ENCODE peak calls at places on chromosomes 4 and X, in seven cellular contexts. D, B, H, J, N, Z and E are unnamed samples.
A peak's percentile ranks its signal among the peaks of the same experiment; 100 is the strongest.

GRCh38 chrX:110081740-110082139 is 78.8 kb downstream of the TMEM164 start:
- DNase-seq in J (peak; percentile 75), D (no peak), H (no peak), B (peak; percentile 72), Z (no peak), N (no peak), E (no peak)

GRCh38 chr4:163665521-163666334 is 171.2 kb downstream of the TMA16 start:
- DNase-seq in D (no peak), N (no peak), Z (no peak), H (peak; percentile 10), B (no peak), J (no peak), E (peak; percentile 54)

GRCh38 chr4:33162122-33162521 is 2442.0 kb downstream of the PCDH7 start:
- DNase-seq in N (no peak), B (no peak), H (no peak), J (peak; percentile 9), D (no peak), Z (no peak), E (no peak)

GRCh38 chr4:1195894-1196401 is 23.6 kb upstream of the SPON2 start:
- DNase-seq in J (no peak), N (no peak), H (no peak), Z (no peak), D (no peak), B (peak; percentile 63), E (no peak)

GRCh38 chr4:88320780-88321373 is 36.5 kb upstream of the PPM1K start:
- DNase-seq in N (no peak), H (peak; percentile 55), Z (no peak), B (no peak), D (no peak), J (peak; percentile 40), E (peak; percentile 91)

GRCh38 chr4:121189811-121190210 is 25.7 kb upstream of the TNIP3 start:
- DNase-seq in Z (no peak), H (peak; percentile 55), B (no peak), J (no peak), D (peak; percentile 10), N (no peak), E (peak; percentile 15)

GRCh38 chr4:188107931-188108843 is 1.2 kb downstream of the TRIML2 start:
- DNase-seq in H (no peak), N (no peak), D (no peak), Z (no peak), J (no peak), B (no peak), E (no peak)

GRCh38 chr4:48133668-48134444 is at the start of gene TXK:
- DNase-seq in D (no peak), Z (no peak), N (no peak), B (no peak), J (peak; percentile 27), H (no peak), E (peak; percentile 46)

GRCh38 chr4:88765729-88766128 is 68.1 kb upstream of the NAP1L5 start:
- DNase-seq in Z (peak; percentile 56), B (no peak), N (peak; percentile 64), J (peak; percentile 79), H (no peak), D (no peak), E (no peak)

GRCh38 chrX:19179389-19179788 is 57.1 kb upstream of the ADGRG2 start:
- DNase-seq in J (no peak), B (no peak), H (no peak), D (no peak), N (no peak), Z (no peak), E (no peak)

GRCh38 chr4:79212311-79212710 is 113.5 kb downstream of the NAA11 start:
- DNase-seq in B (no peak), H (peak; percentile 55), N (no peak), J (no peak), Z (no peak), D (no peak), E (no peak)

GRCh38 chrX:21986596-21986995 is 45.5 kb upstream of the PHEX start:
- DNase-seq in D (no peak), B (no peak), J (no peak), Z (no peak), N (peak; percentile 7), H (no peak), E (no peak)

GRCh38 chr4:3340038-3340702 is 47.3 kb downstream of the RGS12 start:
- DNase-seq in D (no peak), H (no peak), J (no peak), N (no peak), B (no peak), Z (no peak), E (no peak)

GRCh38 chr4:9901262-9901661 is 119.8 kb downstream of the DRD5 start:
- DNase-seq in D (no peak), Z (no peak), J (no peak), H (no peak), N (no peak), B (no peak), E (no peak)

GRCh38 chrX:114268643-114269042 is 315.2 kb upstream of the HTR2C start:
- DNase-seq in B (no peak), Z (no peak), J (no peak), N (no peak), D (no peak), H (peak; percentile 44), E (peak; percentile 74)

GRCh38 chrX:138765061-138765460 is 53.5 kb upstream of the FGF13 start:
- DNase-seq in B (no peak), Z (no peak), H (no peak), D (no peak), N (peak; percentile 41), J (no peak), E (no peak)

GRCh38 chrX:37679230-37679629 is 6.4 kb upstream of the XK start:
- DNase-seq in Z (no peak), N (no peak), B (no peak), H (no peak), J (no peak), D (no peak), E (no peak)

GRCh38 chr4:181612240-181612639 is 631.0 kb upstream of the TENM3 start:
- DNase-seq in D (no peak), H (no peak), B (no peak), J (no peak), N (no peak), Z (no peak), E (no peak)

GRCh38 chr4:162229670-162230069 is 65.9 kb upstream of the FSTL5 start:
- DNase-seq in N (no peak), Z (no peak), J (no peak), B (no peak), D (no peak), H (no peak), E (no peak)

GRCh38 chrX:10325606-10326005 is 168.8 kb downstream of the CLCN4 start:
- DNase-seq in H (no peak), B (no peak), D (no peak), Z (no peak), J (peak; percentile 69), N (no peak), E (no peak)

GRCh38 chr4:101252721-101253120 is 94.6 kb downstream of the PPP3CA start:
- DNase-seq in Z (no peak), D (no peak), H (no peak), J (peak; percentile 29), B (no peak), N (no peak), E (no peak)

GRCh38 chr4:153950100-153950979 is 161.5 kb upstream of the SFRP2 start:
- DNase-seq in Z (no peak), N (no peak), H (peak; percentile 67), B (no peak), D (no peak), J (no peak), E (peak; percentile 71)

GRCh38 chr4:53711916-53712315 is 120.6 kb upstream of the LNX1 start:
- DNase-seq in Z (no peak), H (no peak), D (no peak), B (no peak), N (no peak), J (peak; percentile 39), E (no peak)

GRCh38 chr4:107036602-107037151 is 564 bp upstream of the DKK2 start:
- DNase-seq in Z (no peak), N (no peak), D (no peak), J (no peak), H (no peak), B (peak; percentile 60), E (no peak)

GRCh38 chr4:133147922-133148689 is 988 bp upstream of the PCDH10 start:
- DNase-seq in H (peak; percentile 7), J (peak; percentile 72), B (peak; percentile 67), D (no peak), Z (no peak), N (no peak), E (no peak)

GRCh38 chrX:138710866-138711331 is 618 bp downstream of the FGF13 start:
- DNase-seq in N (no peak), H (peak; percentile 1), D (no peak), Z (no peak), J (no peak), B (peak; percentile 57), E (no peak)

GRCh38 chr4:107473126-107473525 is 246.9 kb downstream of the PAPSS1 start:
- DNase-seq in Z (no peak), J (no peak), D (no peak), N (no peak), H (no peak), B (no peak), E (no peak)

GRCh38 chr4:19944251-19944650 is 307.5 kb upstream of the SLIT2 start:
- DNase-seq in J (no peak), B (no peak), Z (no peak), D (no peak), N (no peak), H (no peak), E (no peak)

GRCh38 chr4:54274786-54275503 is 45.9 kb downstream of the PDGFRA start:
- DNase-seq in J (no peak), Z (no peak), H (no peak), N (no peak), D (no peak), B (no peak), E (no peak)